ENCODE peak calls at places on chromosomes 16 and 17, in eight cellular contexts. G is prostate gland, Y is thyroid gland, C is Peyer's patch, F is heart left ventricle, K is HepG2, D is breast epithelium, J is ovary. P is an unnamed sample. For H3K4me1, the result is how much of the 10 kb centered on the place peaks cover.

GRCh38 chr17:69783865-69784264 is 291.2 kb upstream of the KCNJ16 start:
- DNase-seq in G (no peak), Y (no peak), C (no peak), F (no peak), K (no peak), D (no peak), J (no peak), P (no peak)

GRCh38 chr16:48075398-48075797 is 80.4 kb downstream of the ABCC12 start:
- DNase-seq in G (no peak), Y (no peak), C (no peak), F (no peak), K (peak), D (no peak), J (no peak), P (no peak)

GRCh38 chr16:57797526-57798266 is 4.6 kb downstream of the KIFC3 start:
- DNase-seq in G (peak), Y (peak), C (peak), F (no peak), K (peak), D (peak), J (no peak), P (no peak)

GRCh38 chr17:50893183-50893993 is 27.2 kb upstream of the TOB1 start:
- DNase-seq in G (peak), Y (no peak), C (peak), F (peak), K (peak), D (no peak), J (no peak), P (peak)

GRCh38 chr17:47190770-47191169 is 1.7 kb upstream of the CDC27 start:
- DNase-seq in G (no peak), Y (no peak), C (no peak), F (no peak), K (no peak), D (no peak), J (no peak), P (no peak)

GRCh38 chr16:24273511-24273910 is 17.4 kb downstream of the CACNG3 start:
- DNase-seq in G (no peak), Y (no peak), C (no peak), F (no peak), K (no peak), D (no peak), J (no peak), P (no peak)

GRCh38 chr17:15463363-15463762 is 4.1 kb downstream of the CDRT4 start:
- DNase-seq in G (no peak), Y (peak), C (no peak), F (peak), K (peak), D (no peak), J (peak), P (peak)

GRCh38 chr16:2210009-2210332 is 692 bp downstream of the BRICD5 start:
- DNase-seq in G (no peak), Y (no peak), C (no peak), F (no peak), K (no peak), D (no peak), J (no peak), P (no peak)

GRCh38 chr17:65956814-65957213 is 235.1 kb downstream of the CEP112 start:
- DNase-seq in G (no peak), Y (no peak), C (no peak), F (no peak), K (peak), D (no peak), J (no peak), P (no peak)

GRCh38 chr16:55912022-55912421 is 36.8 kb upstream of the CES5A start:
- DNase-seq in G (no peak), Y (no peak), C (no peak), F (peak), K (no peak), D (no peak), J (no peak), P (no peak)

GRCh38 chr16:58094026-58094425 is 35.2 kb downstream of the CFAP20 start:
- DNase-seq in G (no peak), Y (no peak), C (no peak), F (no peak), K (no peak), D (no peak), J (no peak), P (no peak)

GRCh38 chr17:48628641-48629410 is 2.7 kb upstream of the HOXB9 start:
- DNase-seq in G (no peak), Y (no peak), C (no peak), F (no peak), K (no peak), D (no peak), J (no peak), P (no peak)

GRCh38 chr17:55727275-55727674 is 4.6 kb upstream of the TMEM100 start:
- DNase-seq in G (no peak), Y (no peak), C (no peak), F (no peak), K (no peak), D (no peak), J (no peak), P (no peak)

GRCh38 chr17:4934173-4934979 is 2.3 kb downstream of the GP1BA start:
- DNase-seq in G (no peak), Y (peak), C (no peak), F (no peak), K (peak), D (peak), J (no peak), P (no peak)

GRCh38 chr16:5903153-5903552 is 805.6 kb upstream of the EEF2KMT start:
- DNase-seq in G (no peak), Y (no peak), C (no peak), F (no peak), K (no peak), D (no peak), J (no peak), P (no peak)

GRCh38 chr17:44661835-44662234 is 5.6 kb downstream of the MEIOC start:
- DNase-seq in G (no peak), Y (no peak), C (no peak), F (no peak), K (no peak), D (no peak), J (no peak), P (no peak)

GRCh38 chr17:60039096-60039495 is 39.6 kb downstream of the HEATR6 start:
- DNase-seq in G (no peak), Y (no peak), C (no peak), F (no peak), K (no peak), D (no peak), J (no peak), P (no peak)

GRCh38 chr17:77208217-77208808 is 67.5 kb downstream of the SEC14L1 start:
- DNase-seq in G (peak), Y (peak), C (no peak), F (peak), K (peak), D (no peak), J (no peak), P (peak)

GRCh38 chr17:41520821-41521521 is 2.3 kb upstream of the KRT15 start:
- DNase-seq in G (no peak), Y (no peak), C (peak), F (peak), K (no peak), D (no peak), J (peak), P (no peak)

GRCh38 chr17:31548709-31549108 is 157.2 kb downstream of the RAB11FIP4 start:
- DNase-seq in G (no peak), Y (no peak), C (no peak), F (no peak), K (no peak), D (no peak), J (no peak), P (no peak)

GRCh38 chr16:5064915-5065314 is 841 bp downstream of the C16orf89 start:
- DNase-seq in G (no peak), Y (peak), C (no peak), F (no peak), K (no peak), D (no peak), J (no peak), P (no peak)

GRCh38 chr16:70770968-70771552 is 29.9 kb downstream of the VAC14 start:
- DNase-seq in G (peak), Y (peak), C (peak), F (no peak), K (peak), D (peak), J (peak), P (peak)

GRCh38 chr17:1422907-1423306 is 22.9 kb upstream of the YWHAE start:
- DNase-seq in G (no peak), Y (peak), C (no peak), F (no peak), K (no peak), D (no peak), J (no peak), P (no peak)

GRCh38 chr16:49530396-49530795 is 156.8 kb downstream of the C16orf78 start:
- DNase-seq in G (no peak), Y (no peak), C (no peak), F (no peak), K (no peak), D (no peak), J (no peak), P (no peak)

DNA sequence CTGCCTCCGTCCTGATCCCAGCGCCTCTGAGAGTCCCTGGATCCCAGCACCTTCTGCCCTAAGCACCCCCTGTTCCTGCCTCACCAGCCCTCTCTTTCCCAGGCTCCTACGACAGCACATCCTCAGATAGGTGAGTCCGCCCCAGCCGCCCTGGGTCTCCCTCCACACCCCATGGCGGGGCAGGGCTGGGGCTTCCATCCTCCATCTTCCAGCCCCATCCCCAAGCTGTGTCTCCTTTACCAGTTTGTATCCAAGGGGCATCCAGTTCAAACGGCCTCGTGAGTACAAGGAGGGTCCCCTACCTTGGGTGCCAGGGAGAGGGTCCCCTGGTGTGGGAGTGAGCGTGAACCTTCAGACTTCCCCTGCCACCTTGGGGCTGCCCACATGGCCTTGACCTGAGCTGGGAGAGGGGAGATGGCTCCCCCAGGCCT is 774 bp downstream of the LAT start:
- DNase-seq in G (no peak), Y (no peak), C (no peak), F (no peak), K (no peak), D (no peak), J (no peak), P (no peak)
- TF ChIP-seq POLR2A in G (no peak), Y (no peak), C (no peak), F (no peak), K (no peak), D (no peak), J (no peak), P (no peak)

GRCh38 chr16:89446975-89447293 is 43.4 kb downstream of the ANKRD11 start:
- DNase-seq in G (no peak), Y (no peak), C (no peak), F (no peak), K (no peak), D (no peak), J (no peak), P (no peak)
- H3K4me1 ChIP-seq in G (under half), Y (half or more), C (under half), F (half or more), K (half or more), D (under half), J (under half), P (under half)

GRCh38 chr16:74666010-74666421 is 661 bp downstream of the RFWD3 start:
- DNase-seq in G (no peak), Y (no peak), C (no peak), F (no peak), K (no peak), D (no peak), J (no peak), P (no peak)

GRCh38 chr16:74667215-74667765 is 613 bp upstream of the RFWD3 start:
- DNase-seq in G (no peak), Y (peak), C (peak), F (no peak), K (peak), D (no peak), J (peak), P (peak)

GRCh38 chr16:74661064-74661463 is 5.6 kb downstream of the RFWD3 start:
- DNase-seq in G (no peak), Y (no peak), C (no peak), F (no peak), K (no peak), D (no peak), J (no peak), P (no peak)

DNA sequence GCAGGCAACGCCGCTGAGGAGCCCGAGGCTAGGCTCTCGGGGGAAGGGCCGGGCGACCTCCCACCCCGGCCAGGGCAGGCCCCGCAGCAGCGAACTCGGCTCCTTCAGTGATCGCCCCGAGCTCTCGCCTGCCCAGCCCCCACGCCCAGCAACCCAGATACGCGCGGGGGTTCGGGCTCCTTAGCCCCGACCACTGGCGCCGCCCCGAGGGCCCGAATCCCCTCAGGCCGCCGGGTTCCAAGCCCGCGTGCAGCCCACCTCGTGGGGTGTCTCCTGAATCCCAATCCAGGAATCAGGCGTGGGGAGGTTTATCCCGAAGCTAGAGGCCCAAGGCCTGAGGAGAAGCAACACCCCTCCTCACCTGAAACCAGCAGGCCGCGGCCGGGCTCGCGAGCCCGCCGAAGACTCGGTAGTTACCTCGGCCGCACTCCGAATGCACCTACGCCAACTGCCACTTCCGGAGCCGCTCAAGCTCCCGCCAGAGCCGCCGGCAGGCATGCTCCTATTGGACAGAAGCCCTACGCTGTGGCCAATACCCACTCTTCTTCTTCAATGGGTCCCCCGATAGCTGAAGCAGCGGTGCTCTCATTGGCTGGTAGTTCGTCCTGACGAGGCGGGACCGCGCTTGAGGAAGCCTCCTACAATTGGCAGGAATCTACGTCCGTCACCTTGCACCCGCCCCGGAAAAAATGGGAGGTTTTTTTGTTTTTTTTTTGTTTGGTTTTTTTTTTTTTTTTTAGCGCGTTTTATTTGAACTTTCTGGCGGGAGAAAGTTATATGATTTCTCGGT is at the start of gene RFWD3:
- DNase-seq in G (peak), Y (peak), C (peak), F (peak), K (peak), D (peak), J (peak), P (peak)
- TF ChIP-seq POLR2A in G (peak), Y (peak), C (peak), F (no peak), K (peak), D (no peak), J (no peak), P (peak)

GRCh38 chr17:39765159-39765558 is 27.4 kb downstream of the GRB7 start:
- DNase-seq in G (no peak), Y (no peak), C (no peak), F (no peak), K (no peak), D (no peak), J (no peak), P (no peak)
- H3K4me1 ChIP-seq in G (under half), Y (under half), C (under half), F (under half), K (under half), D (under half), J (under half), P (under half)

GRCh38 chr16:30548392-30549255 is 9.6 kb downstream of the ZNF764 start:
- DNase-seq in G (no peak), Y (no peak), C (no peak), F (no peak), K (no peak), D (no peak), J (no peak), P (no peak)
- TF ChIP-seq POLR2A in G (no peak), Y (no peak), C (no peak), F (no peak), K (no peak), D (no peak), J (no peak), P (no peak)

GRCh38 chr17:75539969-75540729 is 14.7 kb downstream of the LLGL2 start:
- DNase-seq in G (no peak), Y (peak), C (no peak), F (no peak), K (no peak), D (no peak), J (no peak), P (no peak)

GRCh38 chr17:75544250-75544649 is 18.8 kb downstream of the LLGL2 start:
- DNase-seq in G (no peak), Y (no peak), C (no peak), F (no peak), K (no peak), D (no peak), J (no peak), P (no peak)

GRCh38 chr17:75540923-75541503 is 15.5 kb downstream of the LLGL2 start:
- DNase-seq in G (no peak), Y (no peak), C (no peak), F (no peak), K (no peak), D (no peak), J (no peak), P (no peak)

GRCh38 chr17:75542184-75542583 is 16.7 kb downstream of the LLGL2 start:
- DNase-seq in G (no peak), Y (no peak), C (peak), F (no peak), K (no peak), D (no peak), J (no peak), P (no peak)

DNA sequence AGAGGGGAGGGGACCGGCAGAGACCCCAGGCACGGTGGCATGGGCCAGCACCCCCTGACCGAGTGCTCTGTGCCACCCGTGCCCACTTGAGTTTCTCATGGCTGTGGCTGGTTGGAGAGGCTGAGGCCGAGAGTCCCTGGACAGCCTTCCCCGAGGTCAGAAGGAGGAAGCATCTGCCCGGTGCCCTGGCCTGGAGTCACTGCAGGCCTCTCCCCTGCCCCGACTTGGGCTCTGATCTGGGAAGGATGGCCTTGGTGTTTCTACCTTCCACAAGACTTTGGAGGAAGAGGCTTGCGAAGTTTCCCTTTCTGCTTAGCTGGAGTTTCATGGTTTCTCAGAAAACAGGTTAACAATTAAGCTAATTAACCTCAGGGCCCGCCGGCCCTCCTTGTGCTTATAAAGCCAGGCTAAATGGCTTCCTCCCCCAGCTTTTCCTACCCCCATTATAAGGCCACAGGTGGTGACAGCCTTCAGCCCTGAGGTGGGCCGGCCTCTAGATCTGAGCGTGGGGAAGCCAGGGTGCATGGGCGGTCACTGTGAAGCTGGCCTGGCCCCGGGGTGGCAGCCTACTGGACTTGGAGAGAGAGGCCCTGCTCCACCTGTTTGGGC is 17.3 kb downstream of the LLGL2 start:
- DNase-seq in G (no peak), Y (no peak), C (no peak), F (no peak), K (no peak), D (no peak), J (no peak), P (no peak)
- H3K4me1 ChIP-seq in G (under half), Y (under half), C (under half), F (under half), K (half or more), D (under half), J (under half), P (under half)

DNA sequence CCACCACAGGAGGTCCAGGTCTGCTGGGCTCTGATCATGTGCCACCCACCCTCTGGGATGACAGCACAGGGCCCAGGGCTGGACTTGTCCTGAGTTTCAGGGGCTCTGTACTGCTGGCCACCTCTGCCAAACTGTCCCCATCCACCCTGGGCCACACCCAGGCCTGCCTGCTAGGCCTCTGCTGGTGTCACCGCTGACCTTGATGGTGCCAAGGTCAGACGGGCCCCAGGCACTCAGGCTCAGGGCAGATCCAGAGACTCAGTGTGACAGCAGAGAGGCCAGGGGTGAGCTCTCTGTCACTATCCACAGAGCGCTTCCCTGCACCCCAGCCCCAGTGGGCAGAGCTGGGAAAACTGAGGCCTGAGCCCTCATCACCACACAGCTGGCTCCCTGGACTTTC is 75.6 kb downstream of the RMI2 start:
- DNase-seq in G (no peak), Y (no peak), C (no peak), F (no peak), K (no peak), D (no peak), J (no peak), P (no peak)
- TF ChIP-seq POLR2A in G (no peak), Y (no peak), C (no peak), F (no peak), K (no peak), D (no peak), J (no peak), P (no peak)

GRCh38 chr16:66382171-66382965 is 15.9 kb downstream of the CDH5 start:
- DNase-seq in G (no peak), Y (no peak), C (no peak), F (no peak), K (no peak), D (no peak), J (no peak), P (no peak)

GRCh38 chr16:66385415-66385814 is 18.9 kb downstream of the CDH5 start:
- DNase-seq in G (no peak), Y (no peak), C (no peak), F (no peak), K (no peak), D (no peak), J (no peak), P (no peak)

GRCh38 chr16:66382966-66383299 is 16.4 kb downstream of the CDH5 start:
- DNase-seq in G (no peak), Y (no peak), C (no peak), F (no peak), K (peak), D (no peak), J (no peak), P (no peak)

GRCh38 chr16:66381585-66382170 is 15.2 kb downstream of the CDH5 start:
- DNase-seq in G (no peak), Y (no peak), C (no peak), F (no peak), K (no peak), D (no peak), J (no peak), P (no peak)

GRCh38 chr16:66383551-66383950 is 17.1 kb downstream of the CDH5 start:
- DNase-seq in G (no peak), Y (no peak), C (no peak), F (no peak), K (no peak), D (no peak), J (no peak), P (no peak)
- H3K4me1 ChIP-seq in G (under half), Y (under half), C (under half), F (under half), K (under half), D (under half), J (under half), P (under half)

GRCh38 chr17:29279397-29280070 is 14.4 kb downstream of the NUFIP2 start:
- DNase-seq in G (no peak), Y (no peak), C (no peak), F (no peak), K (no peak), D (no peak), J (no peak), P (no peak)
- TF ChIP-seq POLR2A in G (no peak), Y (no peak), C (no peak), F (no peak), K (no peak), D (no peak), J (no peak), P (no peak)

DNA sequence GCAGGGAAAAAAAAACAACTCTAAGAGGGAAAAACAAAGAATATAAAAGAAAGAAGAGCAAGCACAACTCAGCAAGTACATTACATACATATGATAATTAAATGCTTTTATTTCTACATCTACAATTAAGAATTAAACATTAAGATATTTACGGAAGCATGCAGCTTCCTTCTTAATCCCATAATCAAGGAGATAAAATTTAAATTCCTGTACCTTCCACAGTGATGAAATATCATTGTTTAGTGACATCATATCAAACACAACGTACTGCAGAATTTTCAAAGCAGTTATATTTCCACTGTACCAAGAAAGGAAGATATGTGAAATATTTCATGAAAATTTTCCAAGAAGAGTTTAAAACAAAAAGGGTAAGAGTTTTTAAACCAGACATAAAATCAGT is 26.0 kb downstream of the KANSL1 start:
- DNase-seq in G (no peak), Y (no peak), C (no peak), F (no peak), K (no peak), D (no peak), J (no peak), P (no peak)
- H3K4me1 ChIP-seq in G (under half), Y (half or more), C (under half), F (half or more), K (under half), D (under half), J (under half), P (under half)